ENCODE peak calls at places on chromosomes 12 and 14, in five cellular contexts. V is GM12865; B is GM10248; N is mucosa of gallbladder; L is CD8-positive, alpha-beta memory T cell. H is an unnamed sample.

GRCh38 chr14:63650336-63650952 is 8.8 kb upstream of the WDR89 start:
- DNase-seq in V (peak), B (no peak), N (no peak), L (peak), H (no peak)

GRCh38 chr12:47216150-47216677 is 136.5 kb upstream of the AMIGO2 start:
- DNase-seq in V (peak), B (peak), N (peak), L (peak), H (no peak)

GRCh38 chr14:77023001-77023996 is 5.2 kb downstream of the IRF2BPL start:
- DNase-seq in V (no peak), B (no peak), N (peak), L (no peak), H (no peak)

GRCh38 chr12:48815281-48816110 is 2.8 kb upstream of the CACNB3 start:
- DNase-seq in V (peak), B (peak), N (peak), L (no peak), H (no peak)

GRCh38 chr14:51294951-51295350 is 54.9 kb downstream of the TMX1 start:
- DNase-seq in V (peak), B (no peak), N (no peak), L (no peak), H (no peak)

GRCh38 chr12:109680521-109681030 is 33.0 kb upstream of the FAM222A start:
- DNase-seq in V (no peak), B (no peak), N (peak), L (no peak), H (no peak)

GRCh38 chr12:58148976-58149375 is 207.6 kb downstream of the ATP23 start:
- DNase-seq in V (no peak), B (no peak), N (no peak), L (no peak), H (no peak)

GRCh38 chr14:88164906-88165534 is 158.0 kb downstream of the KCNK10 start:
- DNase-seq in V (peak), B (no peak), N (no peak), L (no peak), H (peak)

GRCh38 chr14:89672636-89673279 is 255.7 kb upstream of the FOXN3 start:
- DNase-seq in V (no peak), B (no peak), N (peak), L (no peak), H (no peak)

GRCh38 chr12:130049666-130050065 is 112.6 kb upstream of the FZD10 start:
- DNase-seq in V (no peak), B (no peak), N (no peak), L (no peak), H (no peak)

GRCh38 chr12:12606793-12607589 is 4.7 kb upstream of the CREBL2 start:
- DNase-seq in V (peak), B (peak), N (no peak), L (no peak), H (no peak)

GRCh38 chr12:93419388-93420034 is 22.2 kb downstream of the UBE2N start:
- DNase-seq in V (peak), B (peak), N (no peak), L (peak), H (no peak)

GRCh38 chr12:113196996-113197395 is 11.5 kb downstream of the RITA1 start:
- DNase-seq in V (peak), B (peak), N (peak), L (peak), H (no peak)

GRCh38 chr14:101713641-101714349 is 47.7 kb upstream of the PPP2R5C start:
- DNase-seq in V (no peak), B (no peak), N (no peak), L (peak), H (peak)

GRCh38 chr14:22597771-22598098 is 365 bp upstream of the ABHD4 start:
- DNase-seq in V (no peak), B (no peak), N (no peak), L (no peak), H (no peak)

GRCh38 chr12:23621910-23622309 is 327.6 kb downstream of the SOX5 start:
- DNase-seq in V (no peak), B (no peak), N (no peak), L (no peak), H (no peak)

GRCh38 chr12:57001448-57001906 is 4.9 kb downstream of the ZBTB39 start:
- DNase-seq in V (peak), B (peak), N (peak), L (peak), H (no peak)

GRCh38 chr12:76010732-76011458 is 20.7 kb downstream of the PHLDA1 start:
- DNase-seq in V (no peak), B (no peak), N (no peak), L (no peak), H (no peak)

GRCh38 chr12:119183942-119184695 is 5.4 kb downstream of the HSPB8 start:
- DNase-seq in V (no peak), B (no peak), N (no peak), L (no peak), H (no peak)

GRCh38 chr14:73935666-73936065 is 14.2 kb downstream of the FAM161B start:
- DNase-seq in V (peak), B (no peak), N (no peak), L (no peak), H (no peak)

GRCh38 chr14:36091096-36091495 is 85.4 kb downstream of the PTCSC3 start:
- DNase-seq in V (no peak), B (no peak), N (peak), L (no peak), H (no peak)

GRCh38 chr12:26782372-26783132 is 50.4 kb downstream of the ITPR2 start:
- DNase-seq in V (no peak), B (no peak), N (no peak), L (no peak), H (no peak)

GRCh38 chr12:101671157-101671791 is 26.2 kb upstream of the CHPT1 start:
- DNase-seq in V (peak), B (peak), N (peak), L (peak), H (no peak)

GRCh38 chr14:75711796-75712211 is 50.8 kb downstream of the TTLL5 start:
- DNase-seq in V (peak), B (peak), N (peak), L (no peak), H (no peak)

GRCh38 chr12:46669720-46670119 is 156.1 kb downstream of the SLC38A4 start:
- DNase-seq in V (no peak), B (no peak), N (no peak), L (no peak), H (no peak)

GRCh38 chr14:33794791-33795300 is 156.0 kb downstream of the EGLN3 start:
- DNase-seq in V (no peak), B (no peak), N (no peak), L (no peak), H (no peak)

GRCh38 chr14:94690486-94690885 is 78.3 kb downstream of the SERPINA3 start:
- DNase-seq in V (no peak), B (no peak), N (no peak), L (no peak), H (no peak)

GRCh38 chr14:105439710-105440553 is 20.3 kb downstream of the MTA1 start:
- DNase-seq in V (no peak), B (no peak), N (no peak), L (no peak), H (no peak)

GRCh38 chr12:12622418-12622817 is 10.7 kb downstream of the CREBL2 start:
- DNase-seq in V (no peak), B (no peak), N (no peak), L (peak), H (no peak)

GRCh38 chr14:70955543-70956480 is 48.6 kb downstream of the PCNX1 start:
- DNase-seq in V (peak), B (peak), N (no peak), L (peak), H (no peak)

GRCh38 chr14:64841772-64842490 is 37.8 kb downstream of the SPTB start:
- DNase-seq in V (no peak), B (no peak), N (no peak), L (no peak), H (no peak)

GRCh38 chr12:93244514-93245077 is 133.1 kb upstream of the NUDT4 start:
- DNase-seq in V (peak), B (peak), N (no peak), L (no peak), H (no peak)

GRCh38 chr12:104593482-104593881 is 136.7 kb downstream of the CHST11 start:
- DNase-seq in V (no peak), B (no peak), N (no peak), L (no peak), H (no peak)

GRCh38 chr14:26917086-26917485 is 319.3 kb upstream of the NOVA1 start:
- DNase-seq in V (no peak), B (no peak), N (no peak), L (no peak), H (no peak)

GRCh38 chr14:72451081-72451972 is 442.6 kb downstream of the DPF3 start:
- DNase-seq in V (peak), B (peak), N (no peak), L (peak), H (no peak)

GRCh38 chr12:15928345-15928744 is 17.2 kb downstream of the DERA start:
- DNase-seq in V (no peak), B (no peak), N (no peak), L (no peak), H (no peak)

GRCh38 chr14:99284254-99285004 is 12.4 kb upstream of the BCL11B start:
- DNase-seq in V (no peak), B (no peak), N (no peak), L (no peak), H (no peak)

H was measured in vagina.